ENCODE peak calls at places on chromosome 12, in nine cellular contexts. Z is BJ, E is aorta, A is NCI-H82, Q is pons, D is neuronal stem cell, W is T1000, R is DMS153, N is neural crest cell. I is an unnamed sample.

GRCh38 chr12:19894049-19894448 is 454.8 kb downstream of the AEBP2 start:
- DNase-seq in W (no peak), Z (no peak), R (no peak), N (no peak), Q (no peak), A (no peak), E (no peak), D (no peak), I (peak; percentile 69)

GRCh38 chr12:26280869-26281268 is 85.5 kb downstream of the SSPN start:
- DNase-seq in E (no peak), A (no peak), R (no peak), D (no peak), N (no peak), Z (no peak), Q (no peak), W (no peak), I (no peak)

GRCh38 chr12:128820723-128821432 is 2.9 kb downstream of the SLC15A4 start:
- DNase-seq in W (no peak), E (no peak), N (no peak), D (no peak), Z (no peak), R (no peak), A (no peak), Q (peak; percentile 84), I (no peak)

GRCh38 chr12:69007858-69008314 is 74.9 kb upstream of the CPM start:
- DNase-seq in W (no peak), Z (no peak), A (no peak), N (no peak), D (peak; percentile 47), E (no peak), Q (no peak), R (peak; percentile 51), I (peak; percentile 55)

GRCh38 chr12:26126340-26127284 is 1.8 kb upstream of the BHLHE41 start:
- DNase-seq in W (peak; percentile 73), D (peak; percentile 80), Z (no peak), A (peak; percentile 91), R (peak; percentile 66), N (peak; percentile 66), Q (peak; percentile 84), E (peak; percentile 95), I (peak; percentile 96)

GRCh38 chr12:80988986-80989385 is 51.3 kb upstream of the LIN7A start:
- DNase-seq in E (no peak), N (no peak), Z (no peak), A (no peak), D (no peak), R (no peak), Q (no peak), W (no peak), I (no peak)

GRCh38 chr12:60387356-60387755 is 791.5 kb downstream of the SLC16A7 start:
- DNase-seq in A (no peak), E (no peak), N (no peak), W (no peak), D (no peak), R (no peak), Z (no peak), Q (no peak), I (no peak)

GRCh38 chr12:74535536-74535935 is 2.1 kb upstream of the ATXN7L3B start:
- DNase-seq in Z (no peak), N (no peak), D (no peak), Q (no peak), W (no peak), A (no peak), E (no peak), R (no peak), I (no peak)

GRCh38 chr12:123892853-123893252 is 79.8 kb downstream of the CCDC92 start:
- DNase-seq in D (no peak), Q (no peak), Z (no peak), W (no peak), R (no peak), A (no peak), N (no peak), E (peak; percentile 25), I (no peak)

GRCh38 chr12:106415134-106415533 is 57.6 kb downstream of the POLR3B start:
- DNase-seq in N (no peak), E (no peak), R (no peak), D (no peak), W (no peak), A (no peak), Q (no peak), Z (peak; percentile 47), I (no peak)

GRCh38 chr12:116528067-116528466 is 31.1 kb upstream of the MAP1LC3B2 start:
- DNase-seq in Z (no peak), D (no peak), R (no peak), A (no peak), N (no peak), E (no peak), Q (no peak), W (no peak), I (peak; percentile 37)

GRCh38 chr12:95838125-95838524 is 20.6 kb upstream of the SNRPF start:
- DNase-seq in R (peak; percentile 54), W (peak; percentile 40), N (no peak), A (peak; percentile 13), D (no peak), Q (no peak), E (no peak), Z (peak; percentile 65), I (peak; percentile 51)

GRCh38 chr12:46219892-46220655 is 48.8 kb downstream of the SLC38A1 start:
- DNase-seq in Q (peak; percentile 55), R (no peak), A (no peak), Z (peak; percentile 53), N (no peak), W (peak; percentile 25), D (no peak), E (no peak), I (peak; percentile 74)

GRCh38 chr12:31491819-31492598 is 98.9 kb downstream of the DENND5B start:
- DNase-seq in N (no peak), A (no peak), Z (peak; percentile 86), R (no peak), E (no peak), D (no peak), Q (no peak), W (peak; percentile 61), I (peak; percentile 81)

GRCh38 chr12:49794021-49794420 is 34.2 kb downstream of the NCKAP5L start:
- DNase-seq in D (no peak), E (peak; percentile 53), N (no peak), Z (no peak), Q (no peak), A (no peak), R (no peak), W (no peak), I (no peak)

GRCh38 chr12:121797937-121798801 is 4.7 kb upstream of the RHOF start:
- DNase-seq in W (no peak), N (no peak), Z (no peak), Q (peak; percentile 54), R (peak; percentile 75), D (no peak), A (peak; percentile 97), E (peak; percentile 86), I (peak; percentile 54)

GRCh38 chr12:105931104-105931503 is 207.7 kb downstream of the NUAK1 start:
- DNase-seq in N (no peak), Z (no peak), A (no peak), D (no peak), R (no peak), Q (no peak), E (no peak), W (no peak), I (no peak)

GRCh38 chr12:123897221-123897620 is 75.4 kb downstream of the CCDC92 start:
- DNase-seq in Q (no peak), R (no peak), A (no peak), E (peak; percentile 40), Z (peak; percentile 44), N (no peak), W (peak; percentile 38), D (no peak), I (peak; percentile 90)

GRCh38 chr12:29552324-29552927 is 54.9 kb upstream of the OVCH1 start:
- DNase-seq in R (peak; percentile 32), N (peak; percentile 76), W (peak; percentile 51), E (peak; percentile 87), Q (peak; percentile 50), Z (no peak), A (peak; percentile 70), D (peak; percentile 40), I (peak; percentile 75)

GRCh38 chr12:106147956-106148355 is 9.2 kb upstream of the NUAK1 start:
- DNase-seq in A (no peak), D (no peak), Q (peak; percentile 82), N (no peak), E (peak; percentile 91), Z (no peak), R (peak; percentile 70), W (no peak), I (no peak)

GRCh38 chr12:95963104-95963503 is 20.0 kb downstream of the AMDHD1 start:
- DNase-seq in N (no peak), D (no peak), Z (no peak), R (no peak), E (no peak), Q (no peak), W (no peak), A (peak; percentile 42), I (no peak)

GRCh38 chr12:46473634-46474201 is 101.1 kb upstream of the SLC38A2 start:
- DNase-seq in Q (peak; percentile 63), Z (peak; percentile 92), W (peak; percentile 55), E (peak; percentile 83), R (peak; percentile 64), A (peak; percentile 15), N (no peak), D (no peak), I (peak; percentile 94)

GRCh38 chr12:66065623-66066022 is 64.9 kb downstream of the LLPH start:
- DNase-seq in A (no peak), Z (no peak), E (no peak), R (no peak), D (no peak), Q (no peak), N (no peak), W (no peak), I (peak; percentile 69)

GRCh38 chr12:51345681-51346080 is 798 bp downstream of the CELA1 start:
- DNase-seq in N (no peak), E (no peak), Z (no peak), W (no peak), Q (no peak), A (no peak), D (no peak), R (no peak), I (no peak)

GRCh38 chr12:106736051-106736957 is 38.2 kb upstream of the RIC8B start:
- DNase-seq in Q (no peak), E (no peak), D (no peak), R (no peak), N (no peak), A (peak; percentile 53), W (no peak), Z (no peak), I (no peak)

GRCh38 chr12:115697341-115697740 is 580.2 kb downstream of the MED13L start:
- DNase-seq in R (peak; percentile 93), N (no peak), Q (no peak), W (no peak), A (peak; percentile 96), E (no peak), Z (peak; percentile 16), D (no peak), I (no peak)

GRCh38 chr12:18965210-18965609 is 164.3 kb upstream of the PLEKHA5 start:
- DNase-seq in E (no peak), W (no peak), R (no peak), D (no peak), Z (no peak), Q (no peak), N (no peak), A (peak; percentile 34), I (no peak)

GRCh38 chr12:104132351-104132956 is 5.6 kb downstream of the NFYB start:
- DNase-seq in N (no peak), R (peak; percentile 72), A (peak; percentile 62), Q (peak; percentile 68), E (no peak), W (no peak), Z (no peak), D (no peak), I (no peak)

I was measured in adipocyte.